ENCODE peak calls at places on chromosomes 6 and 20, in six cellular contexts. D is ovary, V is hepatocyte, N is tibial artery, A is GM12878, O is transverse colon. L is an unnamed sample.

GRCh38 chr20:22462975-22463914 is 121.1 kb downstream of the FOXA2 start:
- DNase-seq in D (no peak), V (no peak), N (no peak), A (no peak), O (no peak), L (no peak)

GRCh38 chr6:3454206-3455016 is 2.4 kb downstream of the SLC22A23 start:
- DNase-seq in O (no peak), N (no peak), D (no peak), V (no peak), A (no peak), L (no peak)

GRCh38 chr6:109252261-109253041 is 129.8 kb downstream of the CD164 start:
- DNase-seq in A (no peak), N (no peak), O (no peak), D (no peak), V (no peak), L (no peak)

GRCh38 chr6:19759117-19759880 is 77.9 kb upstream of the ID4 start:
- DNase-seq in N (no peak), D (no peak), A (no peak), V (no peak), O (no peak), L (no peak)

GRCh38 chr20:15245896-15246295 is 908.5 kb upstream of the FLRT3 start:
- DNase-seq in A (no peak), O (no peak), N (no peak), V (no peak), D (no peak), L (no peak)

GRCh38 chr6:10585232-10585887 is 64.2 kb downstream of the GCNT2 start:
- DNase-seq in O (no peak), N (no peak), D (no peak), V (peak), A (no peak), L (no peak)

GRCh38 chr6:144897441-144897921 is 612.3 kb downstream of the UTRN start:
- DNase-seq in N (no peak), O (no peak), D (no peak), A (no peak), V (peak), L (no peak)

GRCh38 chr6:167764215-167764614 is 62.5 kb upstream of the AFDN start:
- DNase-seq in D (no peak), V (no peak), N (no peak), A (no peak), O (no peak), L (no peak)

GRCh38 chr6:11761744-11762620 is 16.6 kb downstream of the ADTRP start:
- DNase-seq in A (no peak), V (no peak), D (no peak), N (no peak), O (peak), L (no peak)

GRCh38 chr20:57330998-57331397 is 1.4 kb downstream of the SPO11 start:
- DNase-seq in D (no peak), N (no peak), A (no peak), O (no peak), V (no peak), L (no peak)

GRCh38 chr20:51616060-51616459 is 73.5 kb upstream of the NFATC2 start:
- DNase-seq in V (no peak), D (no peak), A (no peak), N (no peak), O (no peak), L (peak)

GRCh38 chr6:56072856-56073255 is 174.5 kb downstream of the COL21A1 start:
- DNase-seq in D (no peak), A (no peak), N (no peak), V (no peak), O (no peak), L (no peak)

GRCh38 chr20:60589624-60590023 is 631.4 kb downstream of the CDH26 start:
- DNase-seq in D (no peak), O (no peak), A (no peak), N (no peak), V (peak), L (no peak)

GRCh38 chr6:84426002-84426705 is 198.7 kb upstream of the CEP162 start:
- DNase-seq in N (no peak), O (no peak), D (no peak), A (no peak), V (no peak), L (no peak)

GRCh38 chr20:53707341-53708102 is 113.9 kb upstream of the ZNF217 start:
- DNase-seq in D (no peak), N (no peak), A (peak), O (no peak), V (no peak), L (peak)

GRCh38 chr6:25369450-25370086 is 90.4 kb downstream of the CARMIL1 start:
- DNase-seq in O (peak), D (no peak), V (peak), A (no peak), N (no peak), L (peak)

GRCh38 chr20:57167971-57168693 is 98.3 kb downstream of the BMP7 start:
- DNase-seq in D (no peak), A (no peak), N (no peak), O (no peak), V (peak), L (no peak)

GRCh38 chr6:159691133-159691962 is 1.7 kb downstream of the SOD2 start:
- DNase-seq in A (peak), V (peak), D (no peak), O (no peak), N (no peak), L (peak)

GRCh38 chr6:163661271-163661671 is 246.8 kb downstream of the QKI start:
- DNase-seq in O (no peak), D (no peak), N (no peak), A (peak), V (no peak), L (peak)

GRCh38 chr6:31666337-31666960 is 569 bp downstream of the CSNK2B start:
- DNase-seq in A (no peak), D (no peak), N (no peak), O (no peak), V (no peak), L (no peak)

GRCh38 chr20:44633187-44633851 is 18.2 kb downstream of the ADA start:
- DNase-seq in O (no peak), A (no peak), D (no peak), N (no peak), V (no peak), L (no peak)

GRCh38 chr20:32790751-32791057 is 28.5 kb downstream of the DNMT3B start:
- DNase-seq in A (no peak), V (no peak), D (no peak), O (no peak), N (no peak), L (no peak)

GRCh38 chr6:93820465-93821082 is 401.2 kb upstream of the EPHA7 start:
- DNase-seq in V (no peak), D (no peak), N (no peak), A (no peak), O (no peak), L (no peak)

GRCh38 chr6:27700337-27700736 is 211.9 kb downstream of the OR2B2 start:
- DNase-seq in D (no peak), A (no peak), N (no peak), V (no peak), O (no peak), L (no peak)

GRCh38 chr6:28490191-28490890 is 25.3 kb downstream of the GPX6 start:
- DNase-seq in V (peak), O (no peak), D (peak), N (no peak), A (no peak), L (peak)

GRCh38 chr6:105069821-105070445 is 109.9 kb downstream of the POPDC3 start:
- DNase-seq in N (no peak), V (no peak), A (no peak), O (no peak), D (no peak), L (no peak)

GRCh38 chr20:32680544-32681174 is 6.9 kb upstream of the C20orf203 start:
- DNase-seq in O (no peak), D (no peak), A (no peak), V (no peak), N (no peak), L (no peak)

GRCh38 chr6:129946439-129947140 is 71.8 kb upstream of the L3MBTL3 start:
- DNase-seq in V (no peak), O (no peak), D (no peak), A (no peak), N (no peak), L (no peak)

GRCh38 chr6:150600302-150601017 is 775 bp downstream of the PLEKHG1 start:
- DNase-seq in V (peak), N (peak), D (peak), A (no peak), O (peak), L (peak)

GRCh38 chr6:150598401-150598800 is 1.3 kb upstream of the PLEKHG1 start:
- DNase-seq in V (no peak), O (no peak), N (no peak), A (no peak), D (no peak), L (no peak)

GRCh38 chr6:150600003-150600301 is 267 bp downstream of the PLEKHG1 start:
- DNase-seq in N (no peak), O (no peak), V (no peak), A (no peak), D (no peak), L (no peak)

GRCh38 chr6:150598858-150599198 is 857 bp upstream of the PLEKHG1 start:
- DNase-seq in N (no peak), D (no peak), A (no peak), V (no peak), O (no peak), L (no peak)

GRCh38 chr6:150599199-150600002 is at the start of gene PLEKHG1:
- DNase-seq in O (peak), N (peak), D (peak), V (peak), A (no peak), L (peak)
- H3K4me3 ChIP-seq in O (peak), N (peak), D (peak), V (peak), A (peak), L (peak)

GRCh38 chr6:155317186-155317585 is 2.9 kb upstream of the TFB1M start:
- DNase-seq in O (no peak), V (no peak), A (no peak), D (no peak), N (no peak), L (no peak)
- TF ChIP-seq CTCF in O (no peak), V (peak), A (peak), D (no peak), N (no peak), L (no peak)

GRCh38 chr6:44132476-44132875 is 5.1 kb downstream of the TMEM63B start:
- DNase-seq in V (no peak), D (no peak), A (no peak), N (no peak), O (peak), L (no peak)

GRCh38 chr6:44133003-44133931 is 5.9 kb downstream of the TMEM63B start:
- DNase-seq in N (no peak), A (no peak), V (peak), D (no peak), O (peak), L (no peak)

GRCh38 chr6:44135875-44136274 is 8.5 kb downstream of the TMEM63B start:
- DNase-seq in V (no peak), N (no peak), O (no peak), A (no peak), D (no peak), L (no peak)

GRCh38 chr6:44135173-44135748 is 7.9 kb downstream of the TMEM63B start:
- DNase-seq in O (no peak), A (no peak), V (peak), N (no peak), D (no peak), L (no peak)

DNA sequence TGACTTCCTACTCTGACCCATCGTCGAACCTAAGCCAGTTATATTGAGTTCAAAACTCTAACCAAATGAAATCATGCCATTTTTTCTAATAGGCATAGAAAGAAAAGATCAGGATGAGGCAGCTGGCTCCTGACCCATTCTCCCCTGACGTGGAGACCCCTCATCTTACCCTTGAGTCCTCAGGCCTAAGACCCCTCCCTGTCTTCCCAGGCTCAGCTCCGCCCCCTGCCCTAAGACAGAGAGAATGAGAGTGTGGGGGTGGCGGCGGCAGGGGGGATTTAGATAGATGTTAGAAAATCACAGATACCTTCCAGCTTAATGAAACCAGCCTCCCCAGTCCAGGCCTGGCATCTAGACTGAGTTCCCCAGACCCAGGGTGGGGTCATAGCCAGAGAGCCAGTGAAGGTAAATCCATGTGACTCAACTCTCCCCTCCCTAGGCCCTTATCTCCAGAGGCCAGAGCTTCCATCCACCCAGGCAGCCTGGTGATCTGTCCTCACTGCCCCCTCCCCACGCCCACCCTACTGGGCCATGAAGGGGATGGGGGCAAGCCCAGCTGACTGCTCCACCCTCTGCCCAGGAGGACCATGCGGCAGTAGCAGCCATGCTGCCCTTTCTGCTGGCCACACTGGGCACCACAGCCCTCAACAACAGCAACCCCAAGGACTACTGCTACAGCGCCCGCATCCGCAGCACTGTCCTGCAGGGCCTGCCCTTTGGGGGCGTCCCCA is 6.8 kb downstream of the TMEM63B start:
- DNase-seq in O (no peak), N (no peak), D (no peak), A (no peak), V (no peak), L (no peak)
- H3K4me3 ChIP-seq in O (no peak), N (no peak), D (no peak), A (no peak), V (no peak), L (no peak)

GRCh38 chr6:13226071-13226470 is 102.3 kb downstream of the TBC1D7 start:
- DNase-seq in A (no peak), O (no peak), D (no peak), V (no peak), N (no peak), L (no peak)

GRCh38 chr6:13228264-13229204 is 99.8 kb downstream of the TBC1D7 start:
- DNase-seq in A (no peak), V (no peak), N (no peak), D (no peak), O (no peak), L (no peak)

GRCh38 chr6:13234130-13234529 is 94.2 kb downstream of the TBC1D7 start:
- DNase-seq in O (no peak), V (no peak), D (no peak), N (no peak), A (no peak), L (no peak)

GRCh38 chr6:13233106-13233505 is 95.2 kb downstream of the TBC1D7 start:
- DNase-seq in N (no peak), D (no peak), A (no peak), O (no peak), V (no peak), L (no peak)

GRCh38 chr6:13229205-13230085 is 98.9 kb downstream of the TBC1D7 start:
- DNase-seq in D (no peak), N (no peak), V (peak), O (no peak), A (peak), L (peak)
- TF ChIP-seq CTCF in D (no peak), N (no peak), V (no peak), O (no peak), A (peak), L (peak)

DNA sequence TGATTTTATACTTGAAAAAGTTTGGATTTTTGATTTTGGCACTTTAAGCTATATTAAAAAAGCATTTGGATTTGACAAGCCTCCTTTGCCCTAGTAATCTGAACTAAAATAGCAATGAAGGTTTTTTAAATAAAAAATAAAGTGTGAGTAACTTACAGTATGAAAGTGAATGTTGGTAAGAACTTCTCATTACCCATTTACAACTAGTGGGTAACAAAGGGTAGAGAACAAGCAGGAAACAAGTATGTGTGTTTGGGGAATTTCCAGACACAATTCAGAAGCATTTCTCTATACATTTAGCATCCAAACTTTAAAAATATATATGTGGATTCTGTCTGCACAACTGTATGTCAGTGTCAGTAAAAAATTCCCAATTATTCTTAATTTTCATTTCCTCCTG is 2.9 kb downstream of the TMEM30A start:
- DNase-seq in O (no peak), D (no peak), V (no peak), N (no peak), A (no peak), L (peak)
- H3K4me3 ChIP-seq in O (no peak), D (no peak), V (peak), N (peak), A (peak), L (peak)

L was measured in GM12865.